ENCODE peak calls at places on chromosomes 7 and 10, in six cellular contexts. One of them, this sample, is unnamed. For H3K9me3, the result is how much of the 10 kb centered on the place peaks cover.

GRCh38 chr7:39321909-39322498 is 244.2 kb upstream of the YAE1 start:
- DNase-seq in endodermal cell: no peak
- DNase-seq in astrocyte: no peak
- DNase-seq in CD8-positive, alpha-beta T cell: no peak
- DNase-seq in testis: no peak
- DNase-seq in heart right ventricle: no peak
- DNase-seq in this sample: no peak

GRCh38 chr7:158542651-158543400 is 44.8 kb downstream of the PTPRN2 start:
- DNase-seq in endodermal cell: no peak
- DNase-seq in astrocyte: no peak
- DNase-seq in CD8-positive, alpha-beta T cell: no peak
- DNase-seq in testis: no peak
- DNase-seq in heart right ventricle: no peak
- DNase-seq in this sample: no peak

GRCh38 chr10:61705022-61705675 is 42.4 kb downstream of the CABCOCO1 start:
- DNase-seq in endodermal cell: no peak
- DNase-seq in astrocyte: no peak
- DNase-seq in CD8-positive, alpha-beta T cell: no peak
- DNase-seq in testis: no peak
- DNase-seq in heart right ventricle: no peak
- DNase-seq in this sample: no peak

GRCh38 chr7:65967361-65968155 is 14.5 kb downstream of the GUSB start:
- DNase-seq in endodermal cell: no peak
- DNase-seq in astrocyte: no peak
- DNase-seq in CD8-positive, alpha-beta T cell: no peak
- DNase-seq in testis: no peak
- DNase-seq in heart right ventricle: no peak
- DNase-seq in this sample: no peak

GRCh38 chr10:119113805-119114732 is 10.2 kb downstream of the DENND10 start:
- DNase-seq in endodermal cell: no peak
- DNase-seq in astrocyte: peak
- DNase-seq in CD8-positive, alpha-beta T cell: no peak
- DNase-seq in testis: no peak
- DNase-seq in heart right ventricle: no peak
- DNase-seq in this sample: no peak

GRCh38 chr10:72886596-72887522 is 6.7 kb upstream of the OIT3 start:
- DNase-seq in endodermal cell: no peak
- DNase-seq in astrocyte: no peak
- DNase-seq in CD8-positive, alpha-beta T cell: no peak
- DNase-seq in testis: no peak
- DNase-seq in heart right ventricle: no peak
- DNase-seq in this sample: no peak

GRCh38 chr10:20091698-20092097 is 275.5 kb downstream of the PLXDC2 start:
- DNase-seq in endodermal cell: no peak
- DNase-seq in astrocyte: no peak
- DNase-seq in CD8-positive, alpha-beta T cell: no peak
- DNase-seq in testis: no peak
- DNase-seq in heart right ventricle: no peak
- DNase-seq in this sample: no peak

GRCh38 chr10:3085785-3086567 is 18.6 kb downstream of the PFKP start:
- DNase-seq in endodermal cell: no peak
- DNase-seq in astrocyte: no peak
- DNase-seq in CD8-positive, alpha-beta T cell: no peak
- DNase-seq in testis: no peak
- DNase-seq in heart right ventricle: no peak
- DNase-seq in this sample: no peak

GRCh38 chr7:142813262-142813661 is 41.6 kb upstream of the EPHB6 start:
- DNase-seq in endodermal cell: peak
- DNase-seq in astrocyte: peak
- DNase-seq in CD8-positive, alpha-beta T cell: no peak
- DNase-seq in testis: no peak
- DNase-seq in heart right ventricle: no peak
- DNase-seq in this sample: no peak

GRCh38 chr10:3978174-3978573 is 193.2 kb upstream of the KLF6 start:
- DNase-seq in endodermal cell: no peak
- DNase-seq in astrocyte: peak
- DNase-seq in CD8-positive, alpha-beta T cell: no peak
- DNase-seq in testis: no peak
- DNase-seq in heart right ventricle: no peak
- DNase-seq in this sample: no peak

GRCh38 chr10:69911571-69912528 is 110.1 kb downstream of the COL13A1 start:
- DNase-seq in endodermal cell: no peak
- DNase-seq in astrocyte: no peak
- DNase-seq in CD8-positive, alpha-beta T cell: no peak
- DNase-seq in testis: peak
- DNase-seq in heart right ventricle: no peak
- DNase-seq in this sample: no peak

GRCh38 chr10:74249865-74250264 is 98.8 kb downstream of the ADK start:
- DNase-seq in endodermal cell: no peak
- DNase-seq in astrocyte: no peak
- DNase-seq in CD8-positive, alpha-beta T cell: no peak
- DNase-seq in testis: no peak
- DNase-seq in heart right ventricle: no peak
- DNase-seq in this sample: no peak

GRCh38 chr7:137970263-137970975 is 31.5 kb downstream of the CREB3L2 start:
- DNase-seq in endodermal cell: no peak
- DNase-seq in astrocyte: peak
- DNase-seq in CD8-positive, alpha-beta T cell: no peak
- DNase-seq in testis: peak
- DNase-seq in heart right ventricle: peak
- DNase-seq in this sample: no peak

GRCh38 chr7:143978585-143978984 is 21.5 kb upstream of the OR6B1 start:
- DNase-seq in endodermal cell: no peak
- DNase-seq in astrocyte: no peak
- DNase-seq in CD8-positive, alpha-beta T cell: no peak
- DNase-seq in testis: no peak
- DNase-seq in heart right ventricle: no peak
- DNase-seq in this sample: no peak

GRCh38 chr10:117374506-117375359 is 507 bp downstream of the PDZD8 start:
- DNase-seq in endodermal cell: peak
- DNase-seq in astrocyte: peak
- DNase-seq in CD8-positive, alpha-beta T cell: peak
- DNase-seq in testis: peak
- DNase-seq in heart right ventricle: peak
- DNase-seq in this sample: no peak

GRCh38 chr7:8594115-8594514 is 160.7 kb downstream of the NXPH1 start:
- DNase-seq in endodermal cell: no peak
- DNase-seq in astrocyte: no peak
- DNase-seq in CD8-positive, alpha-beta T cell: no peak
- DNase-seq in testis: no peak
- DNase-seq in heart right ventricle: no peak
- DNase-seq in this sample: no peak

GRCh38 chr10:98251399-98251798 is 16.6 kb downstream of the LOXL4 start:
- DNase-seq in endodermal cell: no peak
- DNase-seq in astrocyte: no peak
- DNase-seq in CD8-positive, alpha-beta T cell: no peak
- DNase-seq in testis: no peak
- DNase-seq in heart right ventricle: no peak
- DNase-seq in this sample: no peak

GRCh38 chr7:150335101-150335773 is 6.2 kb downstream of the RARRES2 start:
- DNase-seq in endodermal cell: peak
- DNase-seq in astrocyte: peak
- DNase-seq in CD8-positive, alpha-beta T cell: no peak
- DNase-seq in testis: no peak
- DNase-seq in heart right ventricle: no peak
- DNase-seq in this sample: no peak

GRCh38 chr7:86937499-86937898 is 122.0 kb downstream of the ELAPOR2 start:
- DNase-seq in endodermal cell: no peak
- DNase-seq in astrocyte: no peak
- DNase-seq in CD8-positive, alpha-beta T cell: no peak
- DNase-seq in testis: no peak
- DNase-seq in heart right ventricle: no peak
- DNase-seq in this sample: no peak

GRCh38 chr7:37908221-37908788 is 8.3 kb downstream of the SFRP4 start:
- DNase-seq in endodermal cell: no peak
- DNase-seq in astrocyte: peak
- DNase-seq in CD8-positive, alpha-beta T cell: no peak
- DNase-seq in testis: no peak
- DNase-seq in heart right ventricle: no peak
- DNase-seq in this sample: no peak

GRCh38 chr10:49243139-49243538 is 54.9 kb upstream of the TMEM273 start:
- DNase-seq in endodermal cell: peak
- DNase-seq in astrocyte: no peak
- DNase-seq in CD8-positive, alpha-beta T cell: no peak
- DNase-seq in testis: no peak
- DNase-seq in heart right ventricle: no peak
- DNase-seq in this sample: no peak

GRCh38 chr7:107394831-107395230 is 75.0 kb upstream of the GPR22 start:
- DNase-seq in endodermal cell: no peak
- DNase-seq in astrocyte: peak
- DNase-seq in CD8-positive, alpha-beta T cell: no peak
- DNase-seq in testis: no peak
- DNase-seq in heart right ventricle: no peak
- DNase-seq in this sample: no peak

GRCh38 chr7:125316451-125316850 is 386.8 kb upstream of the POT1 start:
- DNase-seq in endodermal cell: peak
- DNase-seq in astrocyte: no peak
- DNase-seq in CD8-positive, alpha-beta T cell: no peak
- DNase-seq in testis: peak
- DNase-seq in heart right ventricle: no peak
- DNase-seq in this sample: no peak

GRCh38 chr7:16918288-16918895 is 36.6 kb upstream of the AGR3 start:
- DNase-seq in endodermal cell: peak
- DNase-seq in astrocyte: peak
- DNase-seq in CD8-positive, alpha-beta T cell: no peak
- DNase-seq in testis: peak
- DNase-seq in heart right ventricle: no peak
- DNase-seq in this sample: no peak

GRCh38 chr7:5284304-5285281 is 1.9 kb downstream of the SLC29A4 start:
- DNase-seq in endodermal cell: peak
- DNase-seq in astrocyte: no peak
- DNase-seq in CD8-positive, alpha-beta T cell: no peak
- DNase-seq in testis: peak
- DNase-seq in heart right ventricle: peak
- DNase-seq in this sample: no peak
- H3K27ac ChIP-seq in endodermal cell: no peak
- H3K27ac ChIP-seq in astrocyte: no peak
- H3K27ac ChIP-seq in CD8-positive, alpha-beta T cell: no peak
- H3K27ac ChIP-seq in testis: no peak
- H3K27ac ChIP-seq in heart right ventricle: no peak
- H3K27ac ChIP-seq in this sample: no peak

GRCh38 chr7:24657980-24658379 is 84.7 kb downstream of the PALS2 start:
- DNase-seq in endodermal cell: no peak
- DNase-seq in astrocyte: no peak
- DNase-seq in CD8-positive, alpha-beta T cell: no peak
- DNase-seq in testis: no peak
- DNase-seq in heart right ventricle: no peak
- DNase-seq in this sample: no peak

GRCh38 chr7:24652551-24652950 is 79.3 kb downstream of the PALS2 start:
- DNase-seq in endodermal cell: no peak
- DNase-seq in astrocyte: no peak
- DNase-seq in CD8-positive, alpha-beta T cell: no peak
- DNase-seq in testis: no peak
- DNase-seq in heart right ventricle: no peak
- DNase-seq in this sample: no peak

GRCh38 chr7:24656608-24657007 is 83.4 kb downstream of the PALS2 start:
- DNase-seq in endodermal cell: no peak
- DNase-seq in astrocyte: no peak
- DNase-seq in CD8-positive, alpha-beta T cell: no peak
- DNase-seq in testis: no peak
- DNase-seq in heart right ventricle: no peak
- DNase-seq in this sample: no peak

GRCh38 chr7:24653316-24654085 is 80.2 kb downstream of the PALS2 start:
- DNase-seq in endodermal cell: no peak
- DNase-seq in astrocyte: peak
- DNase-seq in CD8-positive, alpha-beta T cell: no peak
- DNase-seq in testis: no peak
- DNase-seq in heart right ventricle: no peak
- DNase-seq in this sample: no peak

GRCh38 chr7:24654305-24654704 is 81.1 kb downstream of the PALS2 start:
- DNase-seq in endodermal cell: no peak
- DNase-seq in astrocyte: no peak
- DNase-seq in CD8-positive, alpha-beta T cell: no peak
- DNase-seq in testis: no peak
- DNase-seq in heart right ventricle: no peak
- DNase-seq in this sample: no peak
- H3K9me3 ChIP-seq in endodermal cell: under half
- H3K9me3 ChIP-seq in astrocyte: under half
- H3K9me3 ChIP-seq in CD8-positive, alpha-beta T cell: under half
- H3K9me3 ChIP-seq in testis: under half
- H3K9me3 ChIP-seq in heart right ventricle: under half
- H3K9me3 ChIP-seq in this sample: under half

GRCh38 chr7:77461842-77462241 is 45.7 kb upstream of the GSAP start:
- DNase-seq in endodermal cell: no peak
- DNase-seq in astrocyte: no peak
- DNase-seq in CD8-positive, alpha-beta T cell: no peak
- DNase-seq in testis: no peak
- DNase-seq in heart right ventricle: no peak
- DNase-seq in this sample: no peak

GRCh38 chr7:77459311-77459726 is 43.2 kb upstream of the GSAP start:
- DNase-seq in endodermal cell: no peak
- DNase-seq in astrocyte: no peak
- DNase-seq in CD8-positive, alpha-beta T cell: no peak
- DNase-seq in testis: no peak
- DNase-seq in heart right ventricle: no peak
- DNase-seq in this sample: no peak

GRCh38 chr7:77461246-77461645 is 45.1 kb upstream of the GSAP start:
- DNase-seq in endodermal cell: no peak
- DNase-seq in astrocyte: no peak
- DNase-seq in CD8-positive, alpha-beta T cell: no peak
- DNase-seq in testis: no peak
- DNase-seq in heart right ventricle: no peak
- DNase-seq in this sample: no peak

GRCh38 chr7:77458786-77459185 is 42.6 kb upstream of the GSAP start:
- DNase-seq in endodermal cell: no peak
- DNase-seq in astrocyte: no peak
- DNase-seq in CD8-positive, alpha-beta T cell: no peak
- DNase-seq in testis: no peak
- DNase-seq in heart right ventricle: no peak
- DNase-seq in this sample: no peak

GRCh38 chr7:77460057-77460486 is 43.9 kb upstream of the GSAP start:
- DNase-seq in endodermal cell: no peak
- DNase-seq in astrocyte: no peak
- DNase-seq in CD8-positive, alpha-beta T cell: no peak
- DNase-seq in testis: no peak
- DNase-seq in heart right ventricle: no peak
- DNase-seq in this sample: no peak
- TF ChIP-seq CTCF in endodermal cell: peak
- TF ChIP-seq CTCF in astrocyte: peak
- TF ChIP-seq CTCF in CD8-positive, alpha-beta T cell: no peak
- TF ChIP-seq CTCF in testis: no peak
- TF ChIP-seq CTCF in heart right ventricle: no peak
- TF ChIP-seq CTCF in this sample: no peak

DNA sequence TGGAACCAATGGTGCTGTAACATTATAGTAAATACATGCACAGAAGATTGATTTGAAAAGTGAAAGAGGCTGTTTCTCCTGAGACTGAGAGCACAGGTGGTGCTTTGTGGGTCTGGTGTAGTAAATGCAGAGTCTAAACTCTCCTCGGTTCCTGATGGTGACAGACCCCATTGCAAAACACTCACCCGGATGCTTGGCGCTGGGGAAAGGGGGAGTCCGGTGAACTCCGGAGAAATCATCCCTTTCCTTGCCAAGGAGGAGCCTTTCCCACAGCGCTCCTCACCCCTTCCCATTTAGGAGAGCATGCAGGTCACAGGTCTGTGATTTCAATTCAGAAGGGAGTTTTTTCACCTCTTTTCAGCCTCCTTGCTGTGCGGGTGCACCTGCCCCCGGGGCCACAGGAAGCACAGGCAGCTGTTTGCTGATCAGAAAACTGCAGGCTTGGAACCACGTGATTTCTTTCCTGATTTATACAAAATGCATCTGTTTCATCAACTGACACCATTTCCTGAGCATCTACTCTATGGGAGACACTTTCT is 75.6 kb upstream of the LYZL2 start:
- DNase-seq in endodermal cell: no peak
- DNase-seq in astrocyte: no peak
- DNase-seq in CD8-positive, alpha-beta T cell: peak
- DNase-seq in testis: no peak
- DNase-seq in heart right ventricle: no peak
- DNase-seq in this sample: peak
- H3K27ac ChIP-seq in endodermal cell: no peak
- H3K27ac ChIP-seq in astrocyte: no peak
- H3K27ac ChIP-seq in CD8-positive, alpha-beta T cell: peak
- H3K27ac ChIP-seq in testis: no peak
- H3K27ac ChIP-seq in heart right ventricle: no peak
- H3K27ac ChIP-seq in this sample: peak